ENCODE peak calls at places on chromosome 21, in six cellular contexts. X, S, A, Z, P and C are unnamed samples.

GRCh38 chr21:41032536-41032935 is 135.4 kb upstream of the BACE2 start:
- DNase-seq in X (no peak), S (peak; percentile 28), A (no peak), Z (no peak), P (peak; percentile 33), C (no peak)

GRCh38 chr21:41730399-41730798 is 36.5 kb downstream of the RIPK4 start:
- DNase-seq in X (no peak), S (no peak), A (no peak), Z (no peak), P (no peak), C (no peak)

GRCh38 chr21:38438476-38438893 is 59.8 kb downstream of the ERG start:
- DNase-seq in X (peak; percentile 23), S (peak; percentile 64), A (peak; percentile 39), Z (peak; percentile 29), P (peak; percentile 16), C (peak; percentile 53)

GRCh38 chr21:16305686-16306085 is 575.9 kb downstream of the USP25 start:
- DNase-seq in X (no peak), S (peak; percentile 5), A (peak; percentile 49), Z (no peak), P (no peak), C (no peak)

GRCh38 chr21:14453339-14453738 is 70.4 kb upstream of the HSPA13 start:
- DNase-seq in X (no peak), S (no peak), A (no peak), Z (no peak), P (no peak), C (no peak)

GRCh38 chr21:32499249-32500055 is 85.9 kb downstream of the TCP10L start:
- DNase-seq in X (no peak), S (peak; percentile 56), A (no peak), Z (peak; percentile 68), P (peak; percentile 44), C (no peak)

GRCh38 chr21:17513214-17514123 is 626 bp downstream of the CXADR start:
- DNase-seq in X (no peak), S (no peak), A (peak; percentile 23), Z (no peak), P (peak; percentile 38), C (no peak)

GRCh38 chr21:33402011-33402979 is 918 bp upstream of the IFNGR2 start:
- DNase-seq in X (no peak), S (peak; percentile 93), A (peak; percentile 78), Z (peak; percentile 65), P (no peak), C (no peak)

GRCh38 chr21:15422761-15423160 is 307.0 kb upstream of the USP25 start:
- DNase-seq in X (no peak), S (peak; percentile 21), A (no peak), Z (no peak), P (peak; percentile 92), C (no peak)

GRCh38 chr21:33854604-33855003 is 61.0 kb downstream of the ATP5PO start:
- DNase-seq in X (no peak), S (no peak), A (no peak), Z (no peak), P (peak; percentile 45), C (no peak)

GRCh38 chr21:44389335-44389734 is 35.9 kb downstream of the TRPM2 start:
- DNase-seq in X (no peak), S (no peak), A (no peak), Z (no peak), P (no peak), C (no peak)

GRCh38 chr21:14448784-14449183 is 65.8 kb upstream of the HSPA13 start:
- DNase-seq in X (no peak), S (no peak), A (no peak), Z (no peak), P (no peak), C (no peak)

GRCh38 chr21:17416139-17416538 is 96.7 kb upstream of the CXADR start:
- DNase-seq in X (peak; percentile 47), S (no peak), A (peak; percentile 73), Z (no peak), P (no peak), C (no peak)

GRCh38 chr21:40923914-40924313 is 77.0 kb upstream of the DSCAM start:
- DNase-seq in X (no peak), S (no peak), A (no peak), Z (no peak), P (no peak), C (no peak)

GRCh38 chr21:39184050-39184980 is 1.1 kb upstream of the PSMG1 start:
- DNase-seq in X (no peak), S (no peak), A (no peak), Z (no peak), P (peak; percentile 25), C (no peak)

GRCh38 chr21:45537746-45538291 is 4.4 kb downstream of the SLC19A1 start:
- DNase-seq in X (no peak), S (no peak), A (peak; percentile 6), Z (no peak), P (no peak), C (no peak)

GRCh38 chr21:27734146-27734545 is 767.3 kb upstream of the ADAMTS5 start:
- DNase-seq in X (peak; percentile 49), S (peak; percentile 74), A (no peak), Z (no peak), P (peak; percentile 17), C (peak; percentile 17)

GRCh38 chr21:42453301-42454220 is 42.5 kb downstream of the RSPH1 start:
- DNase-seq in X (no peak), S (no peak), A (no peak), Z (no peak), P (no peak), C (no peak)

GRCh38 chr21:25872271-25872670 is 137.5 kb downstream of the GABPA start:
- DNase-seq in X (no peak), S (no peak), A (no peak), Z (no peak), P (no peak), C (no peak)
- TF ChIP-seq CTCF in X (no peak), S (no peak), A (no peak), Z (no peak), P (peak; percentile 43), C (no peak)

GRCh38 chr21:36125513-36126121 is 9.3 kb upstream of the CBR3 start:
- DNase-seq in X (no peak), S (peak; percentile 59), A (peak; percentile 59), Z (peak; percentile 45), P (peak; percentile 76), C (no peak)
- TF ChIP-seq CTCF in X (peak; percentile 91), S (peak; percentile 97), A (peak; percentile 66), Z (peak; percentile 93), P (peak; percentile 92), C (peak; percentile 94)

GRCh38 chr21:34922487-34922886 is 126.6 kb downstream of the RUNX1 start:
- DNase-seq in X (no peak), S (no peak), A (no peak), Z (no peak), P (no peak), C (no peak)
- TF ChIP-seq CTCF in X (no peak), S (no peak), A (no peak), Z (no peak), P (no peak), C (no peak)

GRCh38 chr21:46661211-46661625 is 25.7 kb downstream of the PRMT2 start:
- DNase-seq in X (peak; percentile 54), S (peak; percentile 85), A (peak; percentile 55), Z (peak; percentile 45), P (no peak), C (peak; percentile 43)
- TF ChIP-seq CTCF in X (peak; percentile 79), S (peak; percentile 71), A (peak; percentile 47), Z (peak; percentile 89), P (no peak), C (peak; percentile 68)